ENCODE peak calls at places on chromosomes 16 and 17, in four cellular contexts. Z is left lung, V is heart left ventricle, M is uterus. D is an unnamed sample.

GRCh38 chr16:4660454-4661007 is 32.8 kb upstream of the NUDT16L1 start:
- DNase-seq in Z (peak; percentile 89), V (peak; percentile 81), M (peak; percentile 78), D (no peak)

GRCh38 chr17:20234266-20234665 is 225.1 kb downstream of the SPECC1 start:
- DNase-seq in Z (no peak), V (no peak), M (no peak), D (no peak)

GRCh38 chr16:19396555-19397011 is 21.1 kb upstream of the TMC5 start:
- DNase-seq in Z (no peak), V (no peak), M (no peak), D (no peak)

GRCh38 chr17:63116967-63117366 is 150.9 kb downstream of the TANC2 start:
- DNase-seq in Z (no peak), V (no peak), M (no peak), D (no peak)

GRCh38 chr16:4391635-4392381 is 20.2 kb downstream of the VASN start:
- DNase-seq in Z (no peak), V (peak; percentile 42), M (no peak), D (no peak)

GRCh38 chr17:41437254-41437653 is 3.5 kb downstream of the KRT38 start:
- DNase-seq in Z (no peak), V (no peak), M (no peak), D (no peak)

GRCh38 chr17:19502517-19502916 is 31.1 kb upstream of the SLC47A1 start:
- DNase-seq in Z (no peak), V (no peak), M (no peak), D (peak; percentile 38)

GRCh38 chr17:73827627-73828241 is 183.5 kb upstream of the SDK2 start:
- DNase-seq in Z (no peak), V (no peak), M (no peak), D (no peak)

GRCh38 chr17:57911834-57912673 is 43.2 kb downstream of the CUEDC1 start:
- DNase-seq in Z (peak; percentile 84), V (peak; percentile 93), M (peak; percentile 89), D (no peak)

GRCh38 chr17:7207120-7208001 is 12.3 kb downstream of the DLG4 start:
- DNase-seq in Z (peak; percentile 60), V (peak; percentile 53), M (peak; percentile 77), D (no peak)

GRCh38 chr16:77093999-77094398 is 97.0 kb upstream of the MON1B start:
- DNase-seq in Z (no peak), V (no peak), M (no peak), D (no peak)

GRCh38 chr17:13671771-13672170 is 70.0 kb upstream of the HS3ST3A1 start:
- DNase-seq in Z (no peak), V (no peak), M (no peak), D (no peak)

GRCh38 chr16:84700518-84701277 is 898 bp downstream of the USP10 start:
- DNase-seq in Z (no peak), V (no peak), M (no peak), D (no peak)

GRCh38 chr17:9956474-9957131 is 51.5 kb upstream of the RCVRN start:
- DNase-seq in Z (no peak), V (no peak), M (no peak), D (no peak)

GRCh38 chr16:14324581-14324980 is 253.5 kb downstream of the MRTFB start:
- DNase-seq in Z (no peak), V (no peak), M (no peak), D (no peak)

GRCh38 chr16:14325921-14326401 is 254.8 kb downstream of the MRTFB start:
- DNase-seq in Z (no peak), V (no peak), M (no peak), D (no peak)

GRCh38 chr16:14321542-14321941 is 250.4 kb downstream of the MRTFB start:
- DNase-seq in Z (no peak), V (no peak), M (peak; percentile 32), D (no peak)

GRCh38 chr16:14322186-14322585 is 251.1 kb downstream of the MRTFB start:
- DNase-seq in Z (no peak), V (no peak), M (no peak), D (no peak)

DNA sequence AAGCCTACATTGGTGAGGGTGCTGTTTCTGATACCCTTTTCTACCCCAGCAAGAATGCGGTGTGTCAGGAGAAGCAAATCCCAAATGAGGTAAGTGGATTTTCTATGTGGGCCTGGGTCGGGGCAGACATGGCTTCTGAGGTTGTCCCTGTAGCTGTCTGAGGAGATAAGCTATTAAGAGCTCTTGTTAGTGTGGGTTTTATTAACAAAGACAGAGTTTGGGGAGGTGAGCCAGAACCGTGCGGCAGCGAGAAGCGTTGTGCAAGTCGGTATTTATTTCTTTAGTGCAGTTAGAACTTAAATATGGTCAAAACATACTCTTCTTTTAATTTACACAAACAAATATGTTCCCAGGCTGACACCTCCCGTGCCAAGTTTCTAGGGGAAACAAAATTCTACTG is 254.4 kb downstream of the MRTFB start:
- DNase-seq in Z (no peak), V (no peak), M (no peak), D (no peak)
- H3K27ac ChIP-seq in Z (no peak overlapping the region), V (peak overlapping the region; percentile 57), M (peak overlapping the region; percentile 5), D (no peak overlapping the region)

DNA sequence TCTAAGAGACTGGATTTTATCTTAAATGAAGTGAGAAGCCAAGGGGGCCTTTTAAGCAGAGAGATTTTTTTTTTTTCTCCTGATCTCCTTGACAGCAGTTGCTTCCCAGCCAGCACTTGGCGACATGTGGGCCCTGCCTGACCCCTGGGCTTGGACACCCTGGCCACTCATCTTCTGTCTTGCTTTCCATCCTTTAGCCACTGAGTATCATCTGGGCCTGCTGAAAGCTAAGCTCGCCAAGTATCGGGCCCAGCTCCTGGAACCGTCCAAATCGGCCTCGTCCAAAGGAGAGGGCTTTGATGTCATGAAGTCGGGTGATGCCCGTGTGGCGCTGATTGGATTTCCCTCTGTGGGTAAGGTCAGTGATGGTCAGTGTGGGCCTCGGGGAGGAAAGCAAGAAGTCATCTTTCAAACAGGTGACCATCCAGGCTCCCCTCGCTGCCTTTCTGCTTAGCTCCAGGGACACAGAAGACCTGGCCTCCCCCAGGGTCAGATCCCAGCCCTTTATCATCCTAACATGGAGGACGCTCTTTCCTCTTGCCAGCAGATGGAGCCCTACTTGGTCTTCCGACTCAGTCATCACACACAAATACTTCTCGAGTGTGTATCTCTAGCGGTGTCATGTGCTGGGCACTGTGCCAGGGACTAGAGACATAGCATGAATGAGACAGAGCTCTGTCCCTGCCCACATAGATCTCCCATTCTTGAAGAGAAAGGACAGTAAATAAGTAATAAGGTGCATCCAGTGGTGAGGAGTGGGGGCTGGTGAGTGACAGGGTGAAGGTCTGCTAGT is 6.1 kb downstream of the DRG2 start:
- DNase-seq in Z (peak; percentile 58), V (no peak), M (no peak), D (peak; percentile 11)
- TF ChIP-seq CTCF in Z (no peak), V (no peak), M (no peak), D (no peak)

GRCh38 chr16:15819046-15819445 is 37.8 kb downstream of the MYH11 start:
- DNase-seq in Z (no peak), V (no peak), M (no peak), D (no peak)

GRCh38 chr16:15827299-15827698 is 29.5 kb downstream of the MYH11 start:
- DNase-seq in Z (no peak), V (no peak), M (no peak), D (no peak)

GRCh38 chr16:15825750-15826305 is 31.0 kb downstream of the MYH11 start:
- DNase-seq in Z (no peak), V (no peak), M (no peak), D (no peak)

GRCh38 chr16:15820837-15821236 is 36.0 kb downstream of the MYH11 start:
- DNase-seq in Z (no peak), V (no peak), M (no peak), D (no peak)

DNA sequence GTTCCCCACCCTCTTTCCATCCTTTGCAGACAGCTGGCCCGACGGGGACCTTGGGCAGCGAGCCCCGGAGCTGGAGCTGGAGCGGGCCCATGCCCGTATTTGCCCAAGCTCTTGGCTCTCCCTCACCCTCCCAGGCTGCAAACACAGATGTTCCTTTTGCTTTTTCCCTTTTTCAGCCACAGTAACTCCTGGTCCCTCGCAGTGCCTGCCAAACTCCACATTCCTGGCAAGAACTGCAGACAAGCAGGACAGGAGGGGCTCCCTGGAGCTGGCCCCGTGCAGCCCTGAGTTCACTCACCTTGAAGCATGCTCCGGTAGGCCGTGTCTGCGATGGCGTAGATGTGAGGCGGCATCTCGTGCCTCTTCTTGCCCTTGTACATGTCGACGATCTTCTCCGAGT is 33.9 kb downstream of the MYH11 start:
- DNase-seq in Z (no peak), V (no peak), M (peak; percentile 54), D (no peak)
- H3K27ac ChIP-seq in Z (no peak overlapping the region), V (no peak overlapping the region), M (peak overlapping the region; percentile 79), D (no peak overlapping the region)

GRCh38 chr17:75875940-75876189 is 2.5 kb downstream of the TRIM47 start:
- DNase-seq in Z (peak; percentile 89), V (no peak), M (peak; percentile 62), D (no peak)

GRCh38 chr17:75876938-75877751 is 1.2 kb downstream of the TRIM47 start:
- DNase-seq in Z (peak; percentile 91), V (peak; percentile 94), M (peak; percentile 98), D (no peak)

GRCh38 chr17:75876190-75876937 is 2.0 kb downstream of the TRIM47 start:
- DNase-seq in Z (no peak), V (peak; percentile 75), M (peak; percentile 51), D (no peak)

GRCh38 chr17:75877752-75878173 is 618 bp downstream of the TRIM47 start:
- DNase-seq in Z (peak; percentile 95), V (peak; percentile 89), M (peak; percentile 68), D (no peak)

GRCh38 chr17:75878174-75878998 is at the start of gene TRIM47:
- DNase-seq in Z (peak; percentile 91), V (peak; percentile 90), M (peak; percentile 81), D (no peak)
- TF ChIP-seq CTCF in Z (no peak), V (no peak), M (no peak), D (no peak)

GRCh38 chr17:51147641-51148040 is 5.7 kb upstream of the NME1 start:
- DNase-seq in Z (no peak), V (no peak), M (no peak), D (no peak)
- H3K27ac ChIP-seq in Z (no peak overlapping the region), V (no peak overlapping the region), M (no peak overlapping the region), D (no peak overlapping the region)

DNA sequence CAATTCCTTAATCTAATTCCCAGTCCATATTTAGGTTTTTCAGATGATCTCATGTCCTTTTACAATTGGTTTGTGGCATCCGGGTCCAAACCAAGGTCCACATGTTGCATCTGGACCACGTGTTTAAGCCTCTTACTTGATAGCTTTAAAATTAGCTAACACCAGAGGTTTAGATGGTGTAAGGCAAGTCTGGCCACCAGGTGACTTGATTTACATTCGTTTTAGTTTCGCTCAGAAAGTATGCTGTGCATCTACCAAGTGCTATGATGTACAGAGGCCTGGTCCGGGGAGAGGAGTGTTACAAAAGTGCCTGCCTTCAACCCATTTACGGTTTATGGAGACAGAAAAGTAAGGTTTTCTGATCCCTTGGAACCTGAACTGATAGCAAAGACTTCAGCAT is 878 bp upstream of the DNAJA2 start:
- DNase-seq in Z (no peak), V (no peak), M (no peak), D (peak; percentile 11)
- TF ChIP-seq CTCF in Z (no peak), V (no peak), M (no peak), D (no peak)